ENCODE peak calls at places on chromosomes 1 and 21, in five cellular contexts. P is putamen; V is stimulated activated CD4-positive, alpha-beta T cell treated with anti-CD3 and anti-CD28 coated beads, Interleukin-2, amount 100 ng/mL, for 24 hours; Z is IMR-90; O is Right ventricle myocardium superior. A is an unnamed sample.

GRCh38 chr21:34558960-34559631 is 47.1 kb upstream of the KCNE1 start:
- DNase-seq in P (no peak), V (no peak), Z (peak), O (no peak), A (no peak)

GRCh38 chr1:22365331-22366295 is 86.0 kb upstream of the ZBTB40 start:
- DNase-seq in P (no peak), V (no peak), Z (no peak), O (no peak), A (no peak)

GRCh38 chr1:21655748-21656147 is 13.4 kb downstream of the RAP1GAP start:
- DNase-seq in P (no peak), V (no peak), Z (no peak), O (no peak), A (peak)

GRCh38 chr21:38129711-38130110 is 127.1 kb upstream of the KCNJ15 start:
- DNase-seq in P (no peak), V (no peak), Z (no peak), O (no peak), A (no peak)

GRCh38 chr1:175201061-175201508 is 8.5 kb upstream of the KIAA0040 start:
- DNase-seq in P (no peak), V (no peak), Z (peak), O (no peak), A (no peak)

GRCh38 chr1:234911787-234912186 is 216.8 kb downstream of the TOMM20 start:
- DNase-seq in P (no peak), V (no peak), Z (no peak), O (peak), A (no peak)

GRCh38 chr1:53390261-53390660 is 62.4 kb upstream of the LRP8 start:
- DNase-seq in P (peak), V (no peak), Z (no peak), O (peak), A (no peak)

GRCh38 chr1:47508900-47509488 is 71.2 kb downstream of the FOXD2 start:
- DNase-seq in P (no peak), V (no peak), Z (no peak), O (no peak), A (no peak)

GRCh38 chr1:245091818-245092637 is 62.8 kb upstream of the KIF26B start:
- DNase-seq in P (no peak), V (no peak), Z (peak), O (no peak), A (peak)